ENCODE peak calls at places on chromosomes 12 and 14, in five cellular contexts. D is mesothelial cell of epicardium; I is progenitor cell of endocrine pancreas; J is NCI-H1092; B is stimulated activated CD8-positive, alpha-beta memory T cell treated with anti-CD3 and anti-CD28 coated beads, Interleukin-15, amount 100 ng/mL, for 4 hours. X is an unnamed sample.

GRCh38 chr12:53098354-53098981 is 1.0 kb downstream of the IGFBP6 start:
- DNase-seq in D (no peak), I (no peak), J (no peak), B (no peak), X (peak; percentile 58)

GRCh38 chr12:101552277-101552676 is 42.5 kb upstream of the MYBPC1 start:
- DNase-seq in D (no peak), I (no peak), J (no peak), B (no peak), X (peak; percentile 16)

GRCh38 chr12:55795950-55796349 is 21.6 kb downstream of the SARNP start:
- DNase-seq in J (no peak), B (no peak), I (no peak), D (no peak), X (no peak)

GRCh38 chr14:102645746-102646440 is 53.4 kb downstream of the RCOR1 start:
- DNase-seq in I (no peak), B (no peak), J (no peak), D (no peak), X (no peak)

GRCh38 chr14:97442363-97442762 is 645.2 kb downstream of the VRK1 start:
- DNase-seq in B (no peak), J (no peak), I (no peak), D (no peak), X (no peak)

GRCh38 chr12:7460375-7461259 is 16.7 kb upstream of the CD163L1 start:
- DNase-seq in J (peak; percentile 1), I (peak; percentile 62), D (peak; percentile 73), B (no peak), X (peak; percentile 30)

GRCh38 chr14:93683241-93683640 is 105.0 kb downstream of the PRIMA1 start:
- DNase-seq in J (no peak), D (no peak), I (no peak), B (no peak), X (no peak)

GRCh38 chr12:42556917-42557316 is 32.6 kb downstream of the PRICKLE1 start:
- DNase-seq in B (no peak), J (no peak), D (no peak), I (no peak), X (no peak)

GRCh38 chr12:95908573-95908972 is 33.8 kb downstream of the CCDC38 start:
- DNase-seq in J (no peak), D (no peak), B (no peak), I (no peak), X (no peak)

GRCh38 chr14:94001501-94002396 is 4.6 kb downstream of the CCDC197 start:
- DNase-seq in D (peak; percentile 66), B (peak; percentile 15), I (peak; percentile 32), J (peak; percentile 47), X (peak; percentile 38)

GRCh38 chr12:48943221-48943620 is 14.1 kb downstream of the ARF3 start:
- DNase-seq in D (no peak), J (no peak), B (no peak), I (no peak), X (no peak)

GRCh38 chr12:129900306-129900705 is 3.5 kb downstream of the TMEM132D start:
- DNase-seq in J (no peak), D (no peak), B (no peak), I (no peak), X (no peak)

GRCh38 chr12:55676707-55677106 is 31.0 kb downstream of the ITGA7 start:
- DNase-seq in I (no peak), B (no peak), D (no peak), J (no peak), X (no peak)

GRCh38 chr12:118107026-118107425 is 3.2 kb upstream of the VSIG10 start:
- DNase-seq in I (no peak), B (no peak), D (no peak), J (no peak), X (no peak)

GRCh38 chr12:122491991-122492390 is 8.7 kb downstream of the ZCCHC8 start:
- DNase-seq in B (no peak), I (no peak), J (no peak), D (no peak), X (no peak)

GRCh38 chr14:60276347-60276746 is 27.3 kb downstream of the PPM1A start:
- DNase-seq in I (no peak), B (no peak), D (no peak), J (no peak), X (no peak)

GRCh38 chr12:45833401-45833800 is 103.9 kb downstream of the ARID2 start:
- DNase-seq in D (no peak), I (no peak), J (no peak), B (no peak), X (no peak)

GRCh38 chr14:77584809-77585208 is 31.6 kb downstream of the SPTLC2 start:
- DNase-seq in I (no peak), J (no peak), D (no peak), B (no peak), X (no peak)

GRCh38 chr12:1529862-1530591 is 64.4 kb downstream of the FBXL14 start:
- DNase-seq in I (peak; percentile 57), D (peak; percentile 58), B (no peak), J (no peak), X (peak; percentile 50)

GRCh38 chr12:115830633-115831032 is 446.9 kb downstream of the MED13L start:
- DNase-seq in D (no peak), I (no peak), B (no peak), J (no peak), X (no peak)

GRCh38 chr12:82645414-82645813 is 41.3 kb upstream of the TMTC2 start:
- DNase-seq in I (no peak), J (no peak), D (no peak), B (no peak), X (no peak)

GRCh38 chr12:68521848-68522502 is 88.7 kb upstream of the RAP1B start:
- DNase-seq in I (no peak), J (no peak), B (no peak), D (no peak), X (no peak)

GRCh38 chr12:93536111-93536765 is 36.2 kb upstream of the SOCS2 start:
- DNase-seq in B (no peak), D (no peak), J (no peak), I (no peak), X (no peak)

GRCh38 chr14:30874120-30874998 is at the start of gene COCH:
- DNase-seq in D (peak; percentile 59), J (peak; percentile 78), B (no peak), I (peak; percentile 64), X (peak; percentile 36)

GRCh38 chr12:29794869-29795268 is 11.1 kb upstream of the TMTC1 start:
- DNase-seq in B (no peak), J (no peak), D (no peak), I (no peak), X (no peak)

GRCh38 chr12:101204598-101205304 is 5.3 kb downstream of the SLC5A8 start:
- DNase-seq in D (no peak), B (no peak), I (no peak), J (no peak), X (no peak)

GRCh38 chr14:96629558-96630222 is 127.5 kb downstream of the PAPOLA start:
- DNase-seq in J (no peak), D (no peak), B (no peak), I (peak; percentile 6), X (no peak)

GRCh38 chr14:34461334-34462131 is 507 bp downstream of the SPTSSA start:
- DNase-seq in I (peak; percentile 29), J (peak; percentile 25), D (peak; percentile 51), B (no peak), X (peak; percentile 48)

GRCh38 chr14:57060276-57060956 is 208.3 kb downstream of the EXOC5 start:
- DNase-seq in D (no peak), I (no peak), B (no peak), J (no peak), X (no peak)

GRCh38 chr12:89276860-89277259 is 75.4 kb downstream of the DUSP6 start:
- DNase-seq in J (no peak), D (no peak), I (no peak), B (no peak), X (peak; percentile 9)

GRCh38 chr12:27651201-27651600 is 45.0 kb upstream of the REP15 start:
- DNase-seq in J (no peak), B (no peak), D (no peak), I (no peak), X (no peak)

GRCh38 chr12:27614386-27614785 is 81.9 kb upstream of the REP15 start:
- DNase-seq in I (no peak), J (no peak), D (no peak), B (no peak), X (no peak)

GRCh38 chr12:54082402-54082892 is 28.8 kb downstream of the HOXC4 start:
- DNase-seq in D (peak; percentile 78), J (peak; percentile 43), B (peak; percentile 4), I (peak; percentile 45), X (no peak)

GRCh38 chr14:101134161-101134631 is 230.7 kb upstream of the RTL1 start:
- DNase-seq in I (no peak), J (no peak), B (no peak), D (no peak), X (no peak)

GRCh38 chr14:90522585-90523191 is 125.9 kb downstream of the CALM1 start:
- DNase-seq in B (no peak), D (no peak), J (peak; percentile 92), I (no peak), X (no peak)

GRCh38 chr12:25436206-25436912 is 116.7 kb downstream of the LMNTD1 start:
- DNase-seq in B (no peak), J (peak; percentile 2), I (no peak), D (no peak), X (peak; percentile 40)

GRCh38 chr14:32190713-32191112 is 11.1 kb upstream of the RNU6-7 start:
- DNase-seq in I (no peak), D (no peak), J (no peak), B (no peak), X (no peak)

GRCh38 chr12:14157129-14157747 is 175.8 kb upstream of the GRIN2B start:
- DNase-seq in J (no peak), B (no peak), D (no peak), I (no peak), X (no peak)